ENCODE peak calls at places on chromosome 19, in ten cellular contexts. S is IMR-90, J is MM.1S, E is H9, H is hepatocyte, W is H1, F is keratinocyte, G is HepG2, N is fibroblast of lung, O is astrocyte. T is an unnamed sample.

GRCh38 chr19:39399684-39400465 is 6.8 kb upstream of the ZFP36 start:
- DNase-seq in S (no peak), J (no peak), E (no peak), H (no peak), W (no peak), F (no peak), G (no peak), N (no peak), O (no peak), T (peak)

GRCh38 chr19:5651361-5651760 is 28.5 kb downstream of the SAFB start:
- DNase-seq in S (no peak), J (no peak), E (no peak), H (no peak), W (no peak), F (no peak), G (no peak), N (no peak), O (no peak), T (no peak)

GRCh38 chr19:51837145-51837544 is 42.2 kb downstream of the FPR3 start:
- DNase-seq in S (no peak), J (no peak), E (no peak), H (no peak), W (no peak), F (no peak), G (no peak), N (no peak), O (no peak), T (no peak)

GRCh38 chr19:5157186-5157585 is 183.4 kb downstream of the PTPRS start:
- DNase-seq in S (no peak), J (no peak), E (no peak), H (no peak), W (no peak), F (no peak), G (no peak), N (no peak), O (no peak), T (no peak)

GRCh38 chr19:53521373-53522202 is 16.4 kb upstream of the ZNF331 start:
- DNase-seq in S (no peak), J (no peak), E (no peak), H (no peak), W (no peak), F (no peak), G (no peak), N (no peak), O (no peak), T (no peak)

GRCh38 chr19:18156841-18157464 is 4.0 kb downstream of the PIK3R2 start:
- DNase-seq in S (peak), J (no peak), E (no peak), H (peak), W (no peak), F (no peak), G (peak), N (peak), O (peak), T (peak)

GRCh38 chr19:7670150-7670784 is 1.4 kb downstream of the RETN start:
- DNase-seq in S (no peak), J (no peak), E (no peak), H (peak), W (no peak), F (no peak), G (no peak), N (no peak), O (no peak), T (peak)

GRCh38 chr19:55082023-55082851 is 6.6 kb downstream of the EPS8L1 start:
- DNase-seq in S (peak), J (no peak), E (peak), H (peak), W (no peak), F (no peak), G (no peak), N (peak), O (no peak), T (peak)

GRCh38 chr19:709965-710714 is 1.4 kb downstream of the PALM start:
- DNase-seq in S (no peak), J (no peak), E (no peak), H (peak), W (no peak), F (no peak), G (no peak), N (no peak), O (no peak), T (peak)

GRCh38 chr19:15123900-15124299 is 16.7 kb downstream of the SYDE1 start:
- DNase-seq in S (no peak), J (no peak), E (no peak), H (no peak), W (no peak), F (no peak), G (no peak), N (no peak), O (no peak), T (peak)

GRCh38 chr19:16562608-16563025 is 9.6 kb downstream of the SLC35E1 start:
- DNase-seq in S (no peak), J (no peak), E (no peak), H (no peak), W (no peak), F (no peak), G (no peak), N (no peak), O (no peak), T (no peak)

GRCh38 chr19:5118026-5118425 is 149.1 kb downstream of the KDM4B start:
- DNase-seq in S (no peak), J (no peak), E (no peak), H (no peak), W (no peak), F (no peak), G (no peak), N (no peak), O (no peak), T (no peak)

GRCh38 chr19:33426621-33427475 is 53.3 kb downstream of the CEBPG start:
- DNase-seq in S (no peak), J (no peak), E (no peak), H (no peak), W (no peak), F (no peak), G (no peak), N (no peak), O (no peak), T (peak)

GRCh38 chr19:51407631-51408131 is 9.8 kb downstream of the SIGLEC10 start:
- DNase-seq in S (peak), J (no peak), E (peak), H (peak), W (no peak), F (no peak), G (peak), N (peak), O (no peak), T (peak)

GRCh38 chr19:18399008-18399407 is 1.6 kb upstream of the LRRC25 start:
- DNase-seq in S (peak), J (no peak), E (no peak), H (no peak), W (no peak), F (no peak), G (no peak), N (peak), O (peak), T (peak)

GRCh38 chr19:5038631-5039271 is 69.8 kb downstream of the KDM4B start:
- DNase-seq in S (peak), J (no peak), E (peak), H (no peak), W (no peak), F (no peak), G (peak), N (peak), O (no peak), T (peak)

GRCh38 chr19:49465371-49465770 is 8.6 kb upstream of the FLT3LG start:
- DNase-seq in S (no peak), J (no peak), E (no peak), H (no peak), W (no peak), F (no peak), G (no peak), N (no peak), O (no peak), T (peak)
- H3K27ac ChIP-seq in S (no peak), J (no peak), E (no peak), H (no peak), W (no peak), F (no peak), G (no peak), N (no peak), O (no peak), T (no peak)

DNA sequence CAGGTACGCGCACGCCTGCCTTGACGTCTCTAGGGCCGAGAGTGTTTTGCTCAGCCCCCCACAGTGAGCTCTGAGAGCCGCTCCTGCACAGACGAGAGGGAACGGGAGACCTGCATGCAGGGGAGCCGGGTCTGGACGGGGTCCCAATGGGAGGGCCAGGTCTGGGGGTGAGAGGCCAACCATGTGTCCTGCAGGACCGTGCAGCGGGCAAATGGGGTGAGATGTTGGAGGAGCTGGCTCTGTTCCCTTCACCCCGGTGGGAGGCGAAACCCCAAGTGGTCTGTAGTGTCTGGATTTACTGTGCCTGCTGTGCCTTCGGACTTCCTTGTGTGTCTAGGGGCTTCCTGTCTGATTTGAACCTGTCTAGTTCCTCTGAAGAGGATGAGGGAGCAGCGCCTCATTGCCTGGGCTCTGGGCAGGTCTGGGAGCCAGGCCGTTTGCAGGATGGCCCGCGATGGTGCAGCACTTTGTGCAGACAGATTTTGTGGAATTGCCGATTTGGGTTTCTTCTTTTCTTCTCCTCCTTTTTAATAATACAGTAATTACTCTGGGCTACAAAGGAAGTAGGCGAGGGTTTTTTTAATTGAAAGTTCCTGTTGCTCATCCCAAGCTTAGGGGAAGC is 2.1 kb downstream of the CSNK1G2 start:
- DNase-seq in S (no peak), J (no peak), E (no peak), H (no peak), W (no peak), F (no peak), G (no peak), N (no peak), O (no peak), T (peak)
- TF ChIP-seq CTCF in S (no peak), J (no peak), E (no peak), H (no peak), W (no peak), F (no peak), G (no peak), N (no peak), O (no peak), T (no peak)

GRCh38 chr19:35039881-35040456 is 1.6 kb upstream of the HPN start:
- DNase-seq in S (no peak), J (no peak), E (peak), H (no peak), W (no peak), F (no peak), G (peak), N (no peak), O (no peak), T (no peak)
- H3K4me2 ChIP-seq in S (no peak), J (no peak), E (no peak), H (peak), W (peak), F (no peak), G (peak), N (no peak), O (peak), T (no peak)

GRCh38 chr19:13120817-13121216 is 2.8 kb downstream of the NACC1 start:
- DNase-seq in S (peak), J (no peak), E (no peak), H (no peak), W (no peak), F (no peak), G (no peak), N (peak), O (peak), T (peak)
- H3K27ac ChIP-seq in S (peak), J (no peak), E (no peak), H (no peak), W (no peak), F (no peak), G (peak), N (peak), O (peak), T (peak)

DNA sequence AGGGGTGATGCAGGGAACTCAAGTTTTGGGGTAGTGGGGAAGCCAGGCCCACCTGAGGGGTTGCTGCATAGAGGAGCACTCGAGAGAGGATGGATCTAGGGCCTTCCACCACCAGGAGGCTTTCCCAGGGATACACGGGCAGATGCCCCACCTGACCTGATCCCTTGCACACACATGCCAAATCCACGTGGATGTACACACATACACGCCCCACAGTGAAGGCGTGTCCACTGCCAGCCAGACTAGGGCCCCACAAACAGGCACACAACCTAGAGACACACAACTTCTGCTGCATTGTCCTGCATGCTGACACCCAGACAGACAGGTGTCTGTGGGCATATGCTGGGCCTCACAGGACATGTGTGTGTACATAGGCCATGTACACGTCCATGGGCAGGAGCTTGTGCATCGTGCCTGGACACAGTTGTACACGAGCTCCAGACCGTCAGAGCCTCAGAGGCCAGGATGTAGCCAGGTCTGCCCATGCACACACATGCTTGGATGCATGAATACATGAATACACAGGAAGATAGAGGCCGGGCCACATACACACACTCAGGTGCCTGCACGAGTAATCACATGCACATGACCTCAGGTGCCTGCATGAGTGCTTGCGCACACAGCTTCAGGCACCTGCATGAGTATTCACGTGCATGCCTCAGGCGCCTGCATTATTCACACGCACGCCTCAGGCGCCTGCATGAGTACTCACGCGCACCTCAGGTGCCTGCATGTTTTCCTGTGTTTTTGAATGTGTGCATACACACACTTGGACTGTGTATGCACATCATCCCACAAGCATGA is 8.9 kb downstream of the CCDC97 start:
- DNase-seq in S (no peak), J (no peak), E (no peak), H (no peak), W (no peak), F (no peak), G (no peak), N (no peak), O (no peak), T (peak)
- TF ChIP-seq CTCF in S (no peak), J (no peak), E (no peak), H (no peak), W (no peak), F (no peak), G (no peak), N (no peak), O (no peak), T (no peak)

GRCh38 chr19:38317104-38317612 is 1.4 kb upstream of the YIF1B start:
- DNase-seq in S (no peak), J (no peak), E (no peak), H (no peak), W (no peak), F (no peak), G (no peak), N (no peak), O (no peak), T (peak)
- H3K4me2 ChIP-seq in S (no peak), J (no peak), E (no peak), H (no peak), W (no peak), F (no peak), G (no peak), N (no peak), O (no peak), T (no peak)

GRCh38 chr19:29939628-29940027 is 2.4 kb upstream of the URI1 start:
- DNase-seq in S (no peak), J (no peak), E (no peak), H (no peak), W (no peak), F (no peak), G (no peak), N (no peak), O (no peak), T (no peak)
- H3K27ac ChIP-seq in S (no peak), J (no peak), E (no peak), H (no peak), W (no peak), F (no peak), G (no peak), N (no peak), O (no peak), T (no peak)

T was measured in osteoblast.